ENCODE peak calls at places on chromosomes 6 and 20, in four cellular contexts. P is PC-9, D is gastrocnemius medialis, L is uterus. O is an unnamed sample. For H3K27me3 and H3K4me1, the result is how much of the 10 kb centered on the place peaks cover.

GRCh38 chr6:108589244-108589730 is 28.6 kb downstream of the FOXO3 start:
- DNase-seq in P (peak), D (peak), L (peak), O (no peak)

GRCh38 chr6:18081669-18082037 is 40.8 kb downstream of the NHLRC1 start:
- DNase-seq in P (no peak), D (no peak), L (no peak), O (no peak)

GRCh38 chr6:9161731-9162130 is 726.4 kb upstream of the SLC35B3 start:
- DNase-seq in P (no peak), D (no peak), L (no peak), O (no peak)

GRCh38 chr6:141498980-141499379 is 633.7 kb upstream of the GJE1 start:
- DNase-seq in P (no peak), D (no peak), L (no peak), O (no peak)

GRCh38 chr6:2476376-2476775 is 231.0 kb upstream of the GMDS start:
- DNase-seq in P (peak), D (no peak), L (no peak), O (no peak)

GRCh38 chr20:33490023-33490933 is at the start of gene CBFA2T2:
- DNase-seq in P (no peak), D (peak), L (no peak), O (no peak)

GRCh38 chr6:130409394-130410095 is 43.7 kb downstream of the TMEM200A start:
- DNase-seq in P (no peak), D (no peak), L (no peak), O (no peak)

GRCh38 chr6:155013457-155013876 is 18.4 kb downstream of the TIAM2 start:
- DNase-seq in P (no peak), D (no peak), L (no peak), O (no peak)

GRCh38 chr6:7647504-7647903 is 57.5 kb downstream of the SNRNP48 start:
- DNase-seq in P (no peak), D (no peak), L (no peak), O (no peak)

GRCh38 chr20:8675896-8676295 is 393.0 kb upstream of the PLCB4 start:
- DNase-seq in P (no peak), D (no peak), L (no peak), O (no peak)

GRCh38 chr6:498795-499231 is 107.3 kb downstream of the IRF4 start:
- DNase-seq in P (no peak), D (no peak), L (no peak), O (no peak)

GRCh38 chr6:45587229-45588060 is 209.7 kb upstream of the SUPT3H start:
- DNase-seq in P (no peak), D (no peak), L (no peak), O (no peak)

GRCh38 chr6:121382467-121383121 is 48.3 kb upstream of the TBC1D32 start:
- DNase-seq in P (no peak), D (no peak), L (no peak), O (no peak)

GRCh38 chr20:41063442-41063841 is 34.8 kb downstream of the TOP1 start:
- DNase-seq in P (no peak), D (no peak), L (no peak), O (no peak)

GRCh38 chr20:60453847-60454246 is 495.6 kb downstream of the CDH26 start:
- DNase-seq in P (no peak), D (no peak), L (no peak), O (no peak)

GRCh38 chr6:31399589-31400466 is 3.6 kb upstream of the MICA start:
- DNase-seq in P (peak), D (peak), L (peak), O (peak)

GRCh38 chr20:53923745-53924369 is 146.5 kb downstream of the BCAS1 start:
- DNase-seq in P (no peak), D (no peak), L (no peak), O (no peak)

GRCh38 chr6:159594750-159595117 is 98.3 kb downstream of the SOD2 start:
- DNase-seq in P (no peak), D (no peak), L (no peak), O (no peak)

GRCh38 chr6:135182993-135183531 is 2.0 kb downstream of the MYB start:
- DNase-seq in P (peak), D (no peak), L (no peak), O (peak)

GRCh38 chr6:89650579-89650978 is 12.0 kb upstream of the LYRM2 start:
- DNase-seq in P (no peak), D (no peak), L (no peak), O (no peak)

GRCh38 chr6:19327246-19327645 is 509.9 kb upstream of the ID4 start:
- DNase-seq in P (no peak), D (no peak), L (no peak), O (no peak)

GRCh38 chr20:52529856-52530255 is 338.3 kb upstream of the ZFP64 start:
- DNase-seq in P (no peak), D (no peak), L (no peak), O (no peak)

GRCh38 chr20:62774762-62775161 is 21.5 kb upstream of the MRGBP start:
- DNase-seq in P (no peak), D (no peak), L (no peak), O (no peak)

GRCh38 chr6:130187335-130188206 is 35.2 kb downstream of the SAMD3 start:
- DNase-seq in P (no peak), D (no peak), L (no peak), O (no peak)

GRCh38 chr6:83231146-83231545 is 38.0 kb downstream of the RWDD2A start:
- DNase-seq in P (no peak), D (no peak), L (no peak), O (no peak)

DNA sequence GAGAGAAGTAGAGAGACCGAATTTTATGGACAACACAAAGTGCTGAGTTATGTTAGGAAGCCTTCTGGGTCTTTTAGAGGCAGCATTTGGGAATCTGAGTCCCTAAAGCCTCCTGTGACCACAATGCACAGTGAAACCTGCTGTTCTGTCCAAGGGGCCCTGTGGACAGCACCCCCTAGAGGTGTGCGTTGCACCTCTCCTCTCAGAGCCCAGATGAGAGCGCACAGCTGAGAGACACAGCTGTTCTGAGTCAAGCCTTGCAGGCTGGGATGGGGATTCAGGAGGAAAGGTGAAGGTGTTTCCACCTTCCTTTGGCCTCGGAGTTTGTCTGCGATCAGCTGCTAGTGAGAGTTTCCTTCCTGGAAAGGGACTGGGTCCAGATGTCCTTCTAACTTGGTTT is 13.0 kb downstream of the PCK1 start:
- DNase-seq in P (no peak), D (no peak), L (no peak), O (no peak)
- H3K27me3 ChIP-seq in P (half or more), D (under half), L (under half), O (under half)

DNA sequence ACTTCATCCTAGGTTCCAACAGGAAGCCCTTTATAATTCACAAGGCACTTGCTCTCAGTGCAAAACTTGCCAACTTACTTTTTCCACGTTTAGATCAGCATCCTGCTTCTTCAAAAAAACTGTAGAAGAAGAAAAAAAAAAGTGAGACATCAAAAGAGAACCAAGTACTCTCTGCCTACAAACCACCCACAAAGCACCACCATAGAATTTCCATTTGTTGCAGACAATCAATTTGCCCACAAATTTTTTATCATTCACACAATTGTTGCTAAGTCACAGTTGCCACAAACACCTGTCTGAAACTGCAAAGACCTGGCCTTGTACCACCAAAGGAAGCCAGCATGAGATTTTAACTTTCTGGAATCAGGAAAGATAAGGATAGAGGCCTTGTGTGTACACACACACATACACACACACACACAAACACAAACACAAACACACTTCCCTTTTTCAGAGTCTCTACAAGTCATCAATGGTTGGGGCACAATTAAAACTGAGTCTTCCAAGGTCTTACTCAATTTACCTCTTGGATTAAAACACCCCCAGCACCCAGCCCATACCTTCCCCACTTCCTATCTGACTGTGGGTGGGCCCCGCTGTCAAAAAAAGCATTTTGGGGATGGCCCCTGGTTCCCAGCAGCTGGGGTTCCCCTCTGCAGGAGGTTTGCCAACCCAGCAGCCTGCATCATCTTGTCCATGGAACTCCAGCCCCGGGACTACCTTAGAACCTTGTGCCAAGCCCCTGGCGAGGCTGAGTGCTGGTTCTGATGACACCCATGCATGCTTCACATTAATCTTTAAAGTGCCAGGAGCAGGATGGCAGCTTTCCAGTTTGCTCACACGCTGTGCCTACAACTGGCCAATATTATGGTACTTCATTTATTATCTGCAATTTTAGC is 26.5 kb downstream of the FYN start:
- DNase-seq in P (no peak), D (no peak), L (no peak), O (peak)
- H3K4me1 ChIP-seq in P (under half), D (under half), L (under half), O (half or more)

GRCh38 chr20:59121714-59122376 is 41.8 kb upstream of the ZNF831 start:
- DNase-seq in P (no peak), D (no peak), L (no peak), O (peak)
- H3K4me3 ChIP-seq in P (no peak), D (no peak), L (no peak), O (peak)

GRCh38 chr6:96909826-96910225 is 12.1 kb upstream of the NDUFAF4 start:
- DNase-seq in P (no peak), D (no peak), L (no peak), O (no peak)
- H3K27me3 ChIP-seq in P (under half), D (under half), L (under half), O (under half)

GRCh38 chr6:149213829-149214228 is 103.7 kb upstream of the TAB2 start:
- DNase-seq in P (no peak), D (no peak), L (no peak), O (no peak)
- H3K4me1 ChIP-seq in P (under half), D (under half), L (under half), O (half or more)

DNA sequence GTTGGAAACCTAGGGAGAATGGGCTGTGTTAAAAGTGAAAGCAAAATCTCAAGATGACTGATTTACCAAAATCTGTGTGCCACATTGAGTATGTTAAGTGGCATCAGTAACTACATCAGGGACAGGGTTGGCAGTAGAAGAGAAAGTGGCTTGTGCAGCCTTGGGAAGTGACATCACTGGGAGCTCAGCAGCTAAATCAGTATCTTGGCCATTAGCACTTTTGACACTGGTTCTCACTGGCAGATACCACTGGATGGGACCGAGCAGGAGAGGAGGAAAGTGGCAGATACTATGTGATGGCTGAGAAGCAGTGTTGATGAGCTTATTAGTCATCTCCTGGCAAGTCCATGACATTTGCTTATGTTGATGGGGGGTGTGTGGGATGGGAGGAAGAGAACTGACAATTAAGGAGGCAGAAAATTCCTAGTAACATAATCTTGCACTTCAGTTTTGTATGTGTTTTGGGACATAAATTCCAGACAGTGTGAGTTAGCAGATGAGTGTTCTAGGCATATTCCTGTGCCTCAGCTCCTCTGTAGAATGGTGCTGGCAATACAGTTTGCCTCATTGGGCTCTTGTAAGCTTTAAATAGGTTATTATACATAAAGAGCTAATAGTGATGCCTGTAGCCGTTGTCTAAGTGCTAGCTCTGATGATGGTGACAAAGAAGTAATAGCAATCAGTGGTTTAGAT is 322.3 kb downstream of the SOX4 start:
- DNase-seq in P (no peak), D (no peak), L (no peak), O (no peak)
- H3K4me3 ChIP-seq in P (no peak), D (no peak), L (no peak), O (no peak)

GRCh38 chr6:166167258-166167731 is 356 bp downstream of the TBXT start:
- DNase-seq in P (no peak), D (no peak), L (no peak), O (no peak)
- H3K27me3 ChIP-seq in P (half or more), D (half or more), L (under half), O (under half)

DNA sequence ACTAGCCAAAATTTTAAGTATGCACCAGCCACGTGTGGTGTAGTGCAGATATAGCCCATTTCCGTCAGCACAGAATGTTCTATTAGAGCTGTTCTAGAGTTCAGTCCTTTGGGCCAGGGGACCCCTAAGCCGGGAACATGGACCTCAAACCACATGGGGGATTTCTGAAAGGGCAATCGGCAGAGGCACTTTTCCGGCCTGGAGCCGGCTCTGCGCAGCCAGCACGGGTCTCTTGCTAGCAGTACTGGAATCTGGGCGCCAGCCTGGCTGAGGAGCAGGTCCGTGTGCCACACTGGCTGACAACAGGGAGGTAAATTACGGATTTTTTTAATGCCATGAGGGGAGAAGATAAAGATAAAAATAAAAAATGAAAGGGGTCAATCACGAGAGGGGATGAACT is 120.5 kb downstream of the SULF2 start:
- DNase-seq in P (no peak), D (no peak), L (no peak), O (no peak)
- H3K4me1 ChIP-seq in P (under half), D (under half), L (under half), O (under half)

DNA sequence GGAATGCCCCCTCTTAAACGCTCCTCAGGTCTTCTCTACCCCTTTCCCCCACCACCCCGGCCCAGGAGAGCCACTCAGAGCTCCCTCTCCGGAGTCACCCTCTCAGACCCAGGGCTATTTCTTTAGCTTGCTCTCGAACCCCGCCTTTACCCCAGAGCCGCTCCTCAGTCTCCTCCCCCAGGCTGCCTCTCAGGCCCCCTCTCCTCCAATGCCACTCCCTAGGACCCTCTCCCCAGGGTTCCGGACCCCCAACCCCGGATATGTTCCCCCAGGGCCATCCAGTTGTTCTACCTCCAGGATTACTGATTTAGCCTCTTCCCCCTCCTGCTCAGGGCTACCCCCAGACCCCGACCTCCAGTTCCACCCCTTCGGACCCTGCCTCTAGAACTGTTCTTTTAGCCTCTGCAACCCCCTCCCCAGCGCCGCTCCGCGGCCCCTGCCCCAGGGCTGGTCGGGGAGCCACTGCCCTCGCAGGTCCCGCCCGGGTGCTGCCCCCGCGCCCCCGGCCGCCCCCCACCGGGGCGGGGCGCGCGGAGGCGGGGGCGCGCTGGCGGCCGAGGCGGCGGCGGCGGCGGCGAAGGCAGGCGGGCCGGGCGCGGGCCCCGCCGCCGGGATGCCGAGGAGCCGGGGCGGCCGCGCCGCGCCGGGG is at the start of gene MMP24:
- DNase-seq in P (no peak), D (no peak), L (no peak), O (no peak)
- H3K4me3 ChIP-seq in P (no peak), D (peak), L (no peak), O (no peak)

DNA sequence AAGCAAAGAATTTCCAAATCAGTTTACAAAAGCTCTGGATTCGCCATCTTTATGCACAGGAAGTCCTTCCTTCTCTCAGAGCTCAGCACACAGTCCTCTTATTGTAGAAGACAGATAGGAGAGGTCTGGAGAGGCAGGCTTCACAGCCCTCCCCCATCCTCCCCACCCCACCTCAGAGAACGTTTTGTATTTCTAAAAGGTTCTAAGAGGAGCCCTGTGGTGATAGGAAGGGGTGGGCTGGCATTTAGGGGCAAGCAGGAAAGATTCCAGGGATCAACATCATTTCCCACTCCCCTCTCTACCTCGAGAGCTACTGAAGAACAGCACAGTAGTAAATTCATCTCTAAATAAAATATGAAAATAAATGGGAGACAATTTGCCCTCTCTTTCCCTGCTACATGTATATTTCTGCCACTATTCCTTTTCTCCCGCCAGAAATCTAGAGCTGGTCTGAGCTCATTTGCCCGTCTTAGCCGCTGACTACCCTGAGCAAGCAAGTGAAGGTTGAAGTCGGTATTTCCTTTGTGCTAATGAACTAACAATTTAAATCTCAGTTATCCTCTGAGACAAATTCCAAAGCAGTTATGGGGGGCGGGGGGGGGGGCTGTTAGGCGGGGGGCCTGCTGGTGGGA is 18.8 kb downstream of the TFAP2A start:
- DNase-seq in P (no peak), D (no peak), L (no peak), O (no peak)
- H3K27me3 ChIP-seq in P (under half), D (half or more), L (under half), O (under half)